ENCODE peak calls at places on chromosomes 1 and 21, in four cellular contexts. Q, U, I and A are unnamed samples.

GRCh38 chr1:109197163-109198042 is 16.3 kb upstream of the SARS1 start:
- DNase-seq in I (no peak), U (peak), Q (peak), A (no peak)

GRCh38 chr21:14602418-14602987 is 56.4 kb upstream of the SAMSN1 start:
- DNase-seq in Q (no peak), U (no peak), I (no peak), A (no peak)

GRCh38 chr1:168570652-168571051 is 5.8 kb upstream of the XCL1 start:
- DNase-seq in U (no peak), I (no peak), Q (no peak), A (no peak)

GRCh38 chr1:205945056-205945455 is 1.8 kb upstream of the SLC26A9 start:
- DNase-seq in U (no peak), I (no peak), Q (no peak), A (no peak)

GRCh38 chr1:52635321-52636089 is 2.5 kb downstream of the SHISAL2A start:
- DNase-seq in I (no peak), U (no peak), Q (no peak), A (no peak)

GRCh38 chr1:90707363-90707710 is 9.8 kb downstream of the BARHL2 start:
- DNase-seq in I (peak), Q (no peak), U (peak), A (peak)

GRCh38 chr1:192724670-192725069 is 84.2 kb upstream of the RGS2 start:
- DNase-seq in Q (no peak), I (no peak), U (no peak), A (no peak)

GRCh38 chr1:5525597-5526384 is 466.4 kb downstream of the NPHP4 start:
- DNase-seq in U (no peak), I (no peak), Q (no peak), A (peak)

GRCh38 chr1:39158330-39159086 is 46.0 kb upstream of the MACF1 start:
- DNase-seq in U (peak), I (peak), Q (no peak), A (no peak)

GRCh38 chr1:228093050-228093906 is 9.8 kb downstream of the C1orf35 start:
- DNase-seq in U (no peak), I (no peak), Q (no peak), A (no peak)

GRCh38 chr1:162197041-162197511 is 127.6 kb downstream of the NOS1AP start:
- DNase-seq in I (no peak), Q (no peak), U (no peak), A (no peak)

GRCh38 chr1:201845331-201846083 is 16.6 kb downstream of the IPO9 start:
- DNase-seq in I (no peak), Q (no peak), U (no peak), A (no peak)

GRCh38 chr1:40162791-40163441 is 1.7 kb downstream of the RLF start:
- DNase-seq in Q (no peak), U (no peak), I (no peak), A (no peak)

GRCh38 chr1:93616996-93617669 is 64.5 kb downstream of the BCAR3 start:
- DNase-seq in I (peak), Q (no peak), U (peak), A (no peak)

GRCh38 chr1:163315773-163316374 is 5.9 kb upstream of the NUF2 start:
- DNase-seq in Q (no peak), I (peak), U (no peak), A (no peak)

GRCh38 chr1:66267211-66267940 is 266.6 kb upstream of the SGIP1 start:
- DNase-seq in Q (no peak), U (no peak), I (no peak), A (no peak)

GRCh38 chr1:226309398-226310122 is 596 bp upstream of the LIN9 start:
- DNase-seq in U (no peak), Q (no peak), I (no peak), A (no peak)

GRCh38 chr1:29835486-29836273 is 599.4 kb downstream of the PTPRU start:
- DNase-seq in I (no peak), Q (no peak), U (no peak), A (peak)

GRCh38 chr21:38938343-38938742 is 132.6 kb downstream of the ETS2 start:
- DNase-seq in I (no peak), Q (no peak), U (no peak), A (no peak)

GRCh38 chr1:241323510-241323909 is 33.5 kb downstream of the RGS7 start:
- DNase-seq in Q (peak), U (no peak), I (peak), A (no peak)

GRCh38 chr1:159443063-159443750 is 3.7 kb downstream of the OR10J1 start:
- DNase-seq in U (no peak), Q (no peak), I (no peak), A (no peak)

GRCh38 chr1:40849801-40850592 is 12.2 kb downstream of the CITED4 start:
- DNase-seq in I (peak), Q (no peak), U (peak), A (peak)

GRCh38 chr1:206693029-206693428 is 8.3 kb downstream of the MAPKAPK2 start:
- DNase-seq in Q (no peak), I (peak), U (no peak), A (no peak)

GRCh38 chr1:211118407-211119102 is 15.4 kb downstream of the KCNH1 start:
- DNase-seq in Q (no peak), U (no peak), I (no peak), A (no peak)

GRCh38 chr21:41362605-41363369 is 960 bp downstream of the MX2 start:
- DNase-seq in Q (no peak), I (no peak), U (no peak), A (no peak)

GRCh38 chr1:22309572-22309971 is 142.1 kb upstream of the ZBTB40 start:
- DNase-seq in Q (no peak), U (no peak), I (no peak), A (no peak)

GRCh38 chr1:22665752-22666151 is 12.7 kb downstream of the C1QB start:
- DNase-seq in I (peak), Q (no peak), U (no peak), A (no peak)

GRCh38 chr1:1899266-1899966 is 8.5 kb upstream of the GNB1 start:
- DNase-seq in Q (no peak), I (no peak), U (no peak), A (no peak)

GRCh38 chr1:213761845-213762407 is 225.8 kb upstream of the PROX1 start:
- DNase-seq in Q (peak), U (no peak), I (no peak), A (no peak)

GRCh38 chr1:225817611-225818061 is 7.7 kb downstream of the EPHX1 start:
- DNase-seq in U (peak), I (peak), Q (no peak), A (no peak)

GRCh38 chr1:202090994-202091393 is 31.7 kb upstream of the GPR37L1 start:
- DNase-seq in I (no peak), Q (no peak), U (no peak), A (no peak)

GRCh38 chr1:152580433-152580832 is at the start of gene LCE3D:
- DNase-seq in U (no peak), I (no peak), Q (no peak), A (no peak)

GRCh38 chr1:1435094-1435903 is at the start of gene VWA1:
- DNase-seq in U (peak), I (peak), Q (no peak), A (no peak)

GRCh38 chr1:68383092-68383491 is 66.7 kb downstream of the RPE65 start:
- DNase-seq in Q (no peak), U (no peak), I (no peak), A (no peak)

GRCh38 chr1:50493710-50494109 is 70.5 kb upstream of the DMRTA2 start:
- DNase-seq in U (no peak), Q (no peak), I (peak), A (no peak)

DNA sequence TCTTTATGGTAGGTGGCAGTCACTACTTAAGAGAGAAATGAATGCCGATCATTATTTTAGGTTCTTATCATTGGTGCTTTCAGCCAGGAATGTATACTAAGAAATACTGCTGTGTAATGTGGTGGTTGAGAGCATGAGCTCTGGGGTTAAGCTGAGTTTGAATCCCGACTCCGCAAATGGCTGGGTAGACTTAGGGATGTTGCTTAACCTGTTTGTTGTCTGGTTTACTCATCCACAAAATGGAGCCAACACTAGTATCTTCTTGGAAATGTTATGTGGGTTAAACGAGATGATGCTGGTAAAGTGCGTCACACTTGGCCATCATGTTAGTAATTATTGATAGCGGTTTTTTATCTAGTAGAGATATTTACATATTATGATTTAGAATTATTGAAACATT is 83.8 kb downstream of the WDR3 start:
- DNase-seq in U (no peak), I (no peak), Q (no peak), A (no peak)
- TF ChIP-seq POLR2AphosphoS5 in U (no peak), I (no peak), Q (no peak), A (no peak)

GRCh38 chr1:184621262-184621661 is 133.4 kb downstream of the EDEM3 start:
- DNase-seq in Q (no peak), U (no peak), I (no peak), A (no peak)

GRCh38 chr1:184623404-184623803 is 131.3 kb downstream of the EDEM3 start:
- DNase-seq in Q (no peak), I (peak), U (no peak), A (no peak)

GRCh38 chr1:184624051-184624450 is 130.6 kb downstream of the EDEM3 start:
- DNase-seq in I (no peak), U (no peak), Q (no peak), A (no peak)

GRCh38 chr1:184624626-184625025 is 130.0 kb downstream of the EDEM3 start:
- DNase-seq in Q (no peak), U (no peak), I (no peak), A (no peak)

GRCh38 chr1:184622136-184622823 is 132.4 kb downstream of the EDEM3 start:
- DNase-seq in U (peak), Q (no peak), I (peak), A (peak)
- TF ChIP-seq EP300 in U (peak), Q (no peak), I (peak), A (peak)

GRCh38 chr1:58065520-58065919 is 481.0 kb downstream of the OMA1 start:
- DNase-seq in I (no peak), U (no peak), Q (no peak), A (no peak)
- TF ChIP-seq POLR2AphosphoS5 in I (no peak), U (no peak), Q (no peak), A (no peak)

DNA sequence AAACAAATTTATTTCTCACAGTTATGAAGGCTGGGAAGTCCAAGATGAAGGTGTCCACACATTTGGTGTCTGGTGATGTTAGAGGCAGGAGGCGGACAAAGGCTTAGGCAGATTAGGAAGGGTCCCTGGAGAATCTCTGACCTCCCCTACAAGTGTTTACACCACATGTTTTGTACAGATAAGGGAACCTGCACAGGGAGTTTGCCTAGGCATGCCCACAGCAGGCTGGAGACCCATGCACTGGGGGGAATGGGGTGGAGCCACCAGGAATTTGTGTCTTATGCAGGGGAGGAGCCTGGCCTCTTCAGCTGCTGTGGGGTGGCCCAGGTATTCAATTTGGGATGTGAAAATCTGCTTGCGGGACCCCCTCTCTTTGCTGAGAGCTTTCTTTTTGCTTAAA is 131.3 kb downstream of the PATJ start:
- DNase-seq in Q (no peak), U (no peak), I (no peak), A (no peak)
- TF ChIP-seq EP300 in Q (no peak), U (no peak), I (no peak), A (no peak)

DNA sequence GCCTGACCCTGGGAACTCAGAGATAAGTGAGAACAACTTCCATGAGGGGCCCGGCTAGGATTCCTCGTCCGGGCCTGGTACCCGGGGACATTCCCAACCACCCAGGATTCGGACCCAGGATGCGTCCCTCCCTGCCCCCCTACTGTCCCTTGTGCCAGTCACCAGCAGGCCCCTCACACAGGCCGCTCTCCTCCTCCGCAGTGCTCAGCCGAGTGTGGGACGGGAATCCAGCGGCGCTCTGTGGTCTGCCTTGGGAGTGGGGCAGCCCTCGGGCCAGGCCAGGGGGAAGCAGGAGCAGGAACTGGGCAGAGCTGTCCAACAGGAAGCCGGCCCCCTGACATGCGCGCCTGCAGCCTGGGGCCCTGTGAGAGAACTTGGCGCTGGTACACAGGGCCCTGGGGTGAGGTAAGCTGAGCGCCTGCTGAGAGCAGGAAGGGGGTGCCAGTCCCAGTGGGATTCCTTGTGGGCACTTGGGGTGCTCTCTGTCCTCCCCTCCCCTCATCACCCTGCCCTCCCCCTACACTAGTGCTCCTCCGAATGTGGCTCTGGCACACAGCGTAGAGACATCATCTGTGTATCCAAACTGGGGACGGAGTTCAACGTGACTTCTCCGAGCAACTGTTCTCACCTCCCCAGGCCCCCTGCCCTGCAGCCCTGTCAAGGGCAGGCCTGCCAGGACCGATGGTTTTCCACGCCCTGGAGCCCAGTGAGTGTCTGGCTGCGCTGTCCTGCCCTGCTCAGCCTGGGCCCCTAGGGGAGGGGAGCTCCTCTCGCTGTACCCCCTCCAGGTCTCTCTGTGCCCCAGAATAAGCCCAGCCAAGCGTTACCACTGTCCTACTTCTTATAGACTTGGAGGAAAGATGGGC is 9.8 kb downstream of the ADAMTSL4 start:
- DNase-seq in Q (no peak), U (peak), I (peak), A (no peak)
- TF ChIP-seq POLR2AphosphoS5 in Q (no peak), U (peak), I (no peak), A (no peak)

GRCh38 chr1:156663178-156663577 is 14.0 kb downstream of the NES start:
- DNase-seq in Q (no peak), I (no peak), U (no peak), A (no peak)
- TF ChIP-seq EP300 in Q (no peak), I (no peak), U (no peak), A (no peak)

GRCh38 chr21:34592120-34592561 is 22.8 kb downstream of the RCAN1 start:
- DNase-seq in U (no peak), Q (no peak), I (peak), A (no peak)
- TF ChIP-seq POLR2AphosphoS5 in U (peak), Q (no peak), I (no peak), A (no peak)

DNA sequence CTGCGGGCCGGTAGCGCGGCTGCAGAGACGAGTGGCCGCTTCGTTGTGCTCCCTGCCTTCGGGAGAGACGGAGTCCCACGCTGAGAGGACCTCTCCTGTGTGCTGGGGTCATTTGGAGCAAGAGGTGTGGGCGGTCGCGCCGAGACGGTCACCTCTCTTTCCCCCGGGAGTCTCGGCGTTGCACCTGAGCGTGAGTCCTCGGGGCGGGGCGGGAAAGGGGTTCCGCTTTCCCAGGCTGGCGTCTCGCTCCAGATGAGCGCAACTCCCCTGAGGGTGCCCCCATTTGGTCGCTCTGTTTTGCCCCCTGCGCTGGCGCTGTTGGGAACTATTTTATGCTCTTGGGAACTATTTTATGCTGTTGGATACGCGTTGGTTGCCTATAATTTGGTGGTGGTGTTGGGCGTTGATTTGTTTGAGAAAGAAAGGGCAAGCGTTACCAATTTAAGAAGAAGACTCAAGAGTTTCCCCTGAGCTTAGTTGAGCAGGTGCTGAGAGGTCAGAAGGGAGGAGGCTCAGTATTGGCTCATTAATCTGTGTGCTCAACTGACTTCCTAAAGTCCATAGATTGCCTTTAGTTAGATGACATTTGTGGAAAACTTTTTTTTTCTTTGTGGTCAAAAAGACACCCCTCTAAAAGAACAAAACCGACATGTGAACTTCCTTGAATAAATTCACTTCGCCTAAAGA is 683 bp downstream of the LRRC8B start:
- DNase-seq in Q (no peak), U (peak), I (no peak), A (no peak)
- TF ChIP-seq EP300 in Q (no peak), U (no peak), I (no peak), A (no peak)

DNA sequence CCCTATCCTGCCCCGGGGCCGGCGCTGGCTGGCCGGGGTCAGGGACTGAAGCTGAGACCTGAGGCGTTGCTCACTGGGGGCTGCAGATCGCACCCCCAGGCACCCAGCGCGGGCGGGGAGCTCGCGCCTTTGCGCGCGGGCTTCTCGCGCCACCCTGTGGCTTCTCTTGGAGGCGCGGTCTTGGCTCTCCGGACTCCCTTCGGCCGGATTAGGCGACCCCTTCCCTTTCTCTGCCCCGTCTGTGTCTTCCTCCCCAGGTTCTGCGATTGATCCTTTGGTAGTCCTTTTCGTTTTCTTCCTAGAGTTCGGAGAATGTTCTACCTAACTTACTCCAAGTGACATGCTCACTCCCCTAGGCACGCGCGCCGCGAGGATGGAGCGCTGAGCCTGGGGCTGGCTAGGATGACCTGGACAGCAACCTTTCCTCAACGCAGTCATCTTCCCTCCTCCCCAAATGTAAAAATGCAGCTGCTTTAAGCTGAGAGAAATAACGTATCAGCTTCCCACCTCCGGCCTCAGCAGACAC is 489 bp upstream of the NTRK1 start:
- DNase-seq in I (peak), U (no peak), Q (no peak), A (no peak)
- TF ChIP-seq POLR2AphosphoS5 in I (no peak), U (no peak), Q (no peak), A (no peak)